ENCODE peak calls at places on chromosome 12, in ten cellular contexts. O is HT-29; C is stimulated activated CD8-positive, alpha-beta memory T cell treated with anti-CD3 and anti-CD28 coated beads, Interleukin-4, amount 100 ng/mL, for 1 hour; R is EH; Q is C1 segment of cervical spinal cord; L is activated CD4-positive, alpha-beta T cell treated with anti-CD3 and anti-CD28 coated beads, Interleukin-2, amount 50 U/mL, for 4 hours; Y is activated CD8-positive, alpha-beta memory T cell treated with anti-CD3 and anti-CD28 coated beads, Interleukin-2, amount 50 U/mL, for 48 hours; P is H54; E is germinal center; A is NCI-H2171. D is an unnamed sample.

GRCh38 chr12:46153267-46153872 is 115.5 kb downstream of the SLC38A1 start:
- DNase-seq in Q (no peak), L (no peak), C (no peak), O (no peak), E (peak), R (peak), A (no peak), Y (no peak), P (no peak), D (no peak)

GRCh38 chr12:130875193-130875592 is 3.3 kb downstream of the RAN start:
- DNase-seq in L (no peak), O (no peak), A (no peak), P (no peak), R (no peak), E (no peak), Q (no peak), Y (no peak), C (no peak), D (no peak)

GRCh38 chr12:1842183-1842904 is 22.0 kb downstream of the LRTM2 start:
- DNase-seq in O (no peak), L (no peak), E (no peak), Q (no peak), C (no peak), R (no peak), Y (no peak), A (no peak), P (no peak), D (no peak)

GRCh38 chr12:64147011-64147671 is 75.0 kb downstream of the KICS2 start:
- DNase-seq in O (no peak), P (no peak), L (no peak), R (no peak), Q (no peak), Y (no peak), C (no peak), E (no peak), A (no peak), D (no peak)

GRCh38 chr12:51090705-51091229 is 7.4 kb upstream of the CSRNP2 start:
- DNase-seq in C (no peak), E (no peak), Q (no peak), R (no peak), A (no peak), P (no peak), Y (no peak), L (no peak), O (no peak), D (no peak)

GRCh38 chr12:98895086-98895651 is 250.1 kb downstream of the APAF1 start:
- DNase-seq in E (peak), P (no peak), O (no peak), Q (peak), R (no peak), L (no peak), Y (peak), C (no peak), A (peak), D (no peak)

GRCh38 chr12:73726881-73727280 is 810.8 kb upstream of the ATXN7L3B start:
- DNase-seq in P (no peak), A (no peak), R (no peak), C (no peak), Q (no peak), E (no peak), L (no peak), Y (no peak), O (no peak), D (no peak)

GRCh38 chr12:123931686-123932321 is 40.8 kb downstream of the CCDC92 start:
- DNase-seq in O (no peak), P (no peak), L (peak), Q (no peak), R (no peak), A (no peak), E (no peak), C (no peak), Y (no peak), D (no peak)

GRCh38 chr12:94570161-94570560 is 80.2 kb downstream of the TMCC3 start:
- DNase-seq in E (no peak), P (peak), A (no peak), Y (no peak), C (no peak), O (no peak), R (peak), Q (no peak), L (no peak), D (no peak)